ENCODE peak calls at places on chromosomes 2 and 18, in nine cellular contexts. Z is adrenal gland, D is esophagus muscularis mucosa, E is sigmoid colon, K is uterus, O is gastrocnemius medialis, U is transverse colon, I is body of pancreas, H is ovary. S is an unnamed sample.

GRCh38 chr2:230054079-230054478 is 14.6 kb downstream of the SLC16A14 start:
- DNase-seq in Z (peak; percentile 29), D (no peak), E (no peak), K (no peak), O (no peak), U (no peak), I (no peak), H (no peak), S (no peak)

GRCh38 chr2:182816856-182817255 is 49.6 kb downstream of the FRZB start:
- DNase-seq in Z (no peak), D (no peak), E (no peak), K (no peak), O (no peak), U (no peak), I (no peak), H (no peak), S (no peak)

GRCh38 chr2:229596796-229597195 is 117.6 kb downstream of the DNER start:
- DNase-seq in Z (no peak), D (no peak), E (no peak), K (no peak), O (no peak), U (no peak), I (no peak), H (no peak), S (no peak)

GRCh38 chr2:222483513-222484039 is 59.2 kb downstream of the SGPP2 start:
- DNase-seq in Z (peak; percentile 17), D (no peak), E (no peak), K (no peak), O (no peak), U (peak; percentile 32), I (peak; percentile 21), H (no peak), S (no peak)

GRCh38 chr2:134799936-134800335 is 38.5 kb upstream of the ACMSD start:
- DNase-seq in Z (no peak), D (no peak), E (no peak), K (no peak), O (no peak), U (no peak), I (no peak), H (no peak), S (no peak)

GRCh38 chr2:174750923-174751441 is 13.3 kb downstream of the CHRNA1 start:
- DNase-seq in Z (no peak), D (no peak), E (no peak), K (no peak), O (no peak), U (no peak), I (no peak), H (no peak), S (no peak)

GRCh38 chr18:50982802-50983179 is 15.0 kb downstream of the ELAC1 start:
- DNase-seq in Z (no peak), D (no peak), E (no peak), K (no peak), O (no peak), U (no peak), I (no peak), H (no peak), S (no peak)

GRCh38 chr18:60662491-60662890 is 289.9 kb upstream of the MC4R start:
- DNase-seq in Z (no peak), D (no peak), E (no peak), K (no peak), O (no peak), U (no peak), I (no peak), H (no peak), S (no peak)

GRCh38 chr2:17148298-17149228 is 369.7 kb downstream of the RAD51AP2 start:
- DNase-seq in Z (peak; percentile 19), D (no peak), E (no peak), K (no peak), O (no peak), U (no peak), I (peak; percentile 11), H (peak; percentile 13), S (no peak)

GRCh38 chr2:144498215-144498614 is 21.7 kb downstream of the ZEB2 start:
- DNase-seq in Z (no peak), D (no peak), E (no peak), K (no peak), O (no peak), U (no peak), I (no peak), H (no peak), S (no peak)

GRCh38 chr2:8416172-8416571 is 265.7 kb upstream of the ID2 start:
- DNase-seq in Z (no peak), D (no peak), E (no peak), K (no peak), O (peak; percentile 25), U (no peak), I (no peak), H (no peak), S (no peak)

GRCh38 chr2:628651-629050 is 48.6 kb downstream of the TMEM18 start:
- DNase-seq in Z (peak; percentile 42), D (peak; percentile 72), E (no peak), K (no peak), O (peak; percentile 28), U (no peak), I (no peak), H (no peak), S (peak; percentile 72)

GRCh38 chr2:88561646-88562388 is 65.4 kb downstream of the EIF2AK3 start:
- DNase-seq in Z (no peak), D (no peak), E (no peak), K (no peak), O (no peak), U (no peak), I (no peak), H (no peak), S (no peak)

GRCh38 chr18:27057459-27058302 is 127.4 kb downstream of the CHST9 start:
- DNase-seq in Z (no peak), D (no peak), E (no peak), K (peak; percentile 19), O (no peak), U (no peak), I (peak; percentile 18), H (no peak), S (no peak)

GRCh38 chr2:57877811-57878572 is 168.6 kb upstream of the VRK2 start:
- DNase-seq in Z (no peak), D (no peak), E (no peak), K (no peak), O (no peak), U (no peak), I (no peak), H (no peak), S (no peak)

GRCh38 chr2:214730248-214730647 is 79.2 kb downstream of the BARD1 start:
- DNase-seq in Z (no peak), D (no peak), E (no peak), K (no peak), O (no peak), U (no peak), I (no peak), H (no peak), S (no peak)

GRCh38 chr2:45964226-45964841 is 312.9 kb downstream of the PRKCE start:
- DNase-seq in Z (peak; percentile 89), D (no peak), E (peak; percentile 77), K (peak; percentile 73), O (peak; percentile 33), U (peak; percentile 94), I (peak; percentile 56), H (peak; percentile 43), S (peak; percentile 82)

GRCh38 chr2:85418132-85419008 is at the start of gene SH2D6:
- DNase-seq in Z (peak; percentile 86), D (peak; percentile 97), E (peak; percentile 93), K (peak; percentile 85), O (peak; percentile 77), U (peak; percentile 88), I (peak; percentile 82), H (peak; percentile 82), S (peak; percentile 90)
- TF ChIP-seq POLR2A in Z (peak; percentile 43), D (peak; percentile 40), E (no peak), K (peak; percentile 81), O (peak; percentile 80), U (peak; percentile 69), I (no peak), H (peak; percentile 75), S (no peak)

DNA sequence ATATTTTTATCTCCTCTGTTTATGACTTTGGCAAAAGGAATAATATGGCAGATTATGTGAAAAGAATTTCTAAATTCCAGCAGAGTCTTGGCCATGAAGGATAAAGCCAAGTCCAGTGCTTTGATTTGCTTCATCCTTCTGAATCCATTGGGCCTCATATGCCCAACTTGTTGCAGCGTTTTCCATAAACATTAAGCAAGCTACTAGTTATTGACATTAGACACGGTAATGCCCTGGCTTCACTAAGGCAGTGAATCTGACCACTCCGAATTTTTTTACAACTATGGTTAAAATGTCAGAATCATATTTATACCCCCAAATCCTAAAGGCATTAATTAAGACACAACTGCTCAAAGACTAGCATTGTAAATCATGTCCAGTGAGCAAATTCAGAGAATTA is 79.8 kb downstream of the MAPRE2 start:
- DNase-seq in Z (no peak), D (no peak), E (no peak), K (no peak), O (no peak), U (no peak), I (no peak), H (no peak), S (no peak)
- H3K4me1 ChIP-seq in Z (peaks cover 63% of the 10 kb centered on the region), D (peaks cover 44% of the 10 kb centered on the region), E (peaks cover 45% of the 10 kb centered on the region), K (peaks cover 13% of the 10 kb centered on the region), O (peaks cover 88% of the 10 kb centered on the region), U (peaks cover 18% of the 10 kb centered on the region), I (no peaks in the 10 kb centered on the region), H (peaks cover 11% of the 10 kb centered on the region), S (peaks cover 14% of the 10 kb centered on the region)

GRCh38 chr18:2939317-2939716 is 73.6 kb downstream of the LPIN2 start:
- DNase-seq in Z (no peak), D (no peak), E (no peak), K (no peak), O (no peak), U (peak; percentile 76), I (peak; percentile 80), H (no peak), S (no peak)
- TF ChIP-seq POLR2A in Z (no peak), D (no peak), E (no peak), K (no peak), O (no peak), U (peak; percentile 41), I (no peak), H (no peak), S (no peak)

DNA sequence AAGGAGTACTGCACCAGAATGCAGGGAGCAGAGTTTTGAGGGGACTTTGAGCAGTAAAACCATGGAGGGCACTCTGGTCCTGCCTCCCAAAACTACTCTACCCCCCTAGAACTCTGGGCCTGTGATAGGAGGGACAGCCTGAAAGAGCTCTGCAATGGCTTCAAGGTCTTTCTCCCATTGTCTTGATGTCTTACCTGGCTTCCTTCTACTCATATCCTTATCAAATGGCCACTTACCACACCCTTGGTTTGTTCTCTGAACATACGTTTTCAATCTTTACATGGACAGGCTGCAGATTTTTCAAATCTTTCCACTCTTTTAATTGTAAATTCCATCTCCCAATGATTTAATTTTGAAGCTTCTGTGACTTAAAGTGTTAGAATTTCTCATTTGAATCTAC is 27.7 kb downstream of the RELCH start:
- DNase-seq in Z (no peak), D (no peak), E (no peak), K (no peak), O (no peak), U (no peak), I (no peak), H (no peak), S (no peak)
- H3K4me1 ChIP-seq in Z (no peaks in the 10 kb centered on the region), D (no peaks in the 10 kb centered on the region), E (no peaks in the 10 kb centered on the region), K (no peaks in the 10 kb centered on the region), O (peaks cover 8% of the 10 kb centered on the region), U (peaks cover 24% of the 10 kb centered on the region), I (no peaks in the 10 kb centered on the region), H (no peaks in the 10 kb centered on the region), S (no peaks in the 10 kb centered on the region)

GRCh38 chr2:9690716-9691498 is 60.1 kb upstream of the YWHAQ start:
- DNase-seq in Z (no peak), D (no peak), E (peak; percentile 28), K (no peak), O (no peak), U (no peak), I (no peak), H (no peak), S (no peak)
- TF ChIP-seq POLR2A in Z (no peak), D (no peak), E (no peak), K (no peak), O (no peak), U (no peak), I (no peak), H (no peak), S (no peak)

S was measured in suprapubic skin.